ENCODE peak calls at places on chromosome 10, in eight cellular contexts. One of them, this sample, is unnamed.

GRCh38 chr10:132856869-132857524 is 71.0 kb upstream of the NKX6-2 start:
- DNase-seq in cardiac fibroblast: no peak
- DNase-seq in SK-N-SH: no peak
- DNase-seq in body of pancreas: no peak
- DNase-seq in psoas muscle: no peak
- DNase-seq in osteoblast: no peak
- DNase-seq in fibroblast of lung: no peak
- DNase-seq in AG09309: no peak
- DNase-seq in this sample: no peak

GRCh38 chr10:24920907-24921881 is 31.2 kb downstream of the PRTFDC1 start:
- DNase-seq in cardiac fibroblast: peak; percentile 97
- DNase-seq in SK-N-SH: peak; percentile 4
- DNase-seq in body of pancreas: peak; percentile 70
- DNase-seq in psoas muscle: peak; percentile 50
- DNase-seq in osteoblast: peak; percentile 83
- DNase-seq in fibroblast of lung: peak; percentile 98
- DNase-seq in AG09309: peak; percentile 95
- DNase-seq in this sample: peak; percentile 85

GRCh38 chr10:47378606-47379444 is 5.3 kb downstream of the ZNF488 start:
- DNase-seq in cardiac fibroblast: no peak
- DNase-seq in SK-N-SH: peak; percentile 71
- DNase-seq in body of pancreas: no peak
- DNase-seq in psoas muscle: no peak
- DNase-seq in osteoblast: no peak
- DNase-seq in fibroblast of lung: no peak
- DNase-seq in AG09309: no peak
- DNase-seq in this sample: no peak

GRCh38 chr10:2619472-2619871 is 447.9 kb upstream of the PFKP start:
- DNase-seq in cardiac fibroblast: no peak
- DNase-seq in SK-N-SH: peak; percentile 67
- DNase-seq in body of pancreas: no peak
- DNase-seq in psoas muscle: no peak
- DNase-seq in osteoblast: no peak
- DNase-seq in fibroblast of lung: no peak
- DNase-seq in AG09309: no peak
- DNase-seq in this sample: no peak

GRCh38 chr10:33422779-33423520 is 88.5 kb upstream of the NRP1 start:
- DNase-seq in cardiac fibroblast: no peak
- DNase-seq in SK-N-SH: no peak
- DNase-seq in body of pancreas: peak; percentile 93
- DNase-seq in psoas muscle: no peak
- DNase-seq in osteoblast: no peak
- DNase-seq in fibroblast of lung: peak; percentile 29
- DNase-seq in AG09309: no peak
- DNase-seq in this sample: no peak

GRCh38 chr10:53209941-53210611 is 437.5 kb upstream of the MBL2 start:
- DNase-seq in cardiac fibroblast: peak; percentile 16
- DNase-seq in SK-N-SH: peak; percentile 27
- DNase-seq in body of pancreas: no peak
- DNase-seq in psoas muscle: no peak
- DNase-seq in osteoblast: no peak
- DNase-seq in fibroblast of lung: peak; percentile 42
- DNase-seq in AG09309: no peak
- DNase-seq in this sample: peak; percentile 7

GRCh38 chr10:124465003-124465776 is 3.6 kb downstream of the LHPP start:
- DNase-seq in cardiac fibroblast: no peak
- DNase-seq in SK-N-SH: no peak
- DNase-seq in body of pancreas: no peak
- DNase-seq in psoas muscle: no peak
- DNase-seq in osteoblast: peak; percentile 73
- DNase-seq in fibroblast of lung: no peak
- DNase-seq in AG09309: no peak
- DNase-seq in this sample: no peak

GRCh38 chr10:4763960-4764428 is 62.0 kb upstream of the AKR1E2 start:
- DNase-seq in cardiac fibroblast: peak; percentile 87
- DNase-seq in SK-N-SH: no peak
- DNase-seq in body of pancreas: no peak
- DNase-seq in psoas muscle: no peak
- DNase-seq in osteoblast: no peak
- DNase-seq in fibroblast of lung: peak; percentile 84
- DNase-seq in AG09309: peak; percentile 77
- DNase-seq in this sample: peak; percentile 43

GRCh38 chr10:122590158-122590557 is 29.6 kb downstream of the DMBT1 start:
- DNase-seq in cardiac fibroblast: peak; percentile 9
- DNase-seq in SK-N-SH: no peak
- DNase-seq in body of pancreas: no peak
- DNase-seq in psoas muscle: no peak
- DNase-seq in osteoblast: no peak
- DNase-seq in fibroblast of lung: no peak
- DNase-seq in AG09309: no peak
- DNase-seq in this sample: no peak

GRCh38 chr10:92082583-92083280 is 159.2 kb downstream of the BTAF1 start:
- DNase-seq in cardiac fibroblast: no peak
- DNase-seq in SK-N-SH: no peak
- DNase-seq in body of pancreas: no peak
- DNase-seq in psoas muscle: no peak
- DNase-seq in osteoblast: no peak
- DNase-seq in fibroblast of lung: peak; percentile 33
- DNase-seq in AG09309: no peak
- DNase-seq in this sample: no peak

GRCh38 chr10:132402781-132403241 is 5.8 kb downstream of the PWWP2B start:
- DNase-seq in cardiac fibroblast: no peak
- DNase-seq in SK-N-SH: peak; percentile 40
- DNase-seq in body of pancreas: no peak
- DNase-seq in psoas muscle: peak; percentile 7
- DNase-seq in osteoblast: peak; percentile 78
- DNase-seq in fibroblast of lung: no peak
- DNase-seq in AG09309: no peak
- DNase-seq in this sample: no peak

GRCh38 chr10:96410296-96410695 is 51.5 kb upstream of the OPALIN start:
- DNase-seq in cardiac fibroblast: no peak
- DNase-seq in SK-N-SH: no peak
- DNase-seq in body of pancreas: no peak
- DNase-seq in psoas muscle: no peak
- DNase-seq in osteoblast: no peak
- DNase-seq in fibroblast of lung: no peak
- DNase-seq in AG09309: no peak
- DNase-seq in this sample: no peak

GRCh38 chr10:96415150-96415895 is 56.5 kb upstream of the OPALIN start:
- DNase-seq in cardiac fibroblast: no peak
- DNase-seq in SK-N-SH: no peak
- DNase-seq in body of pancreas: no peak
- DNase-seq in psoas muscle: no peak
- DNase-seq in osteoblast: no peak
- DNase-seq in fibroblast of lung: no peak
- DNase-seq in AG09309: no peak
- DNase-seq in this sample: no peak

GRCh38 chr10:96414303-96414702 is 55.5 kb upstream of the OPALIN start:
- DNase-seq in cardiac fibroblast: no peak
- DNase-seq in SK-N-SH: no peak
- DNase-seq in body of pancreas: no peak
- DNase-seq in psoas muscle: no peak
- DNase-seq in osteoblast: no peak
- DNase-seq in fibroblast of lung: no peak
- DNase-seq in AG09309: no peak
- DNase-seq in this sample: no peak

GRCh38 chr10:96415896-96416554 is 57.2 kb upstream of the OPALIN start:
- DNase-seq in cardiac fibroblast: no peak
- DNase-seq in SK-N-SH: no peak
- DNase-seq in body of pancreas: no peak
- DNase-seq in psoas muscle: no peak
- DNase-seq in osteoblast: no peak
- DNase-seq in fibroblast of lung: no peak
- DNase-seq in AG09309: no peak
- DNase-seq in this sample: no peak

DNA sequence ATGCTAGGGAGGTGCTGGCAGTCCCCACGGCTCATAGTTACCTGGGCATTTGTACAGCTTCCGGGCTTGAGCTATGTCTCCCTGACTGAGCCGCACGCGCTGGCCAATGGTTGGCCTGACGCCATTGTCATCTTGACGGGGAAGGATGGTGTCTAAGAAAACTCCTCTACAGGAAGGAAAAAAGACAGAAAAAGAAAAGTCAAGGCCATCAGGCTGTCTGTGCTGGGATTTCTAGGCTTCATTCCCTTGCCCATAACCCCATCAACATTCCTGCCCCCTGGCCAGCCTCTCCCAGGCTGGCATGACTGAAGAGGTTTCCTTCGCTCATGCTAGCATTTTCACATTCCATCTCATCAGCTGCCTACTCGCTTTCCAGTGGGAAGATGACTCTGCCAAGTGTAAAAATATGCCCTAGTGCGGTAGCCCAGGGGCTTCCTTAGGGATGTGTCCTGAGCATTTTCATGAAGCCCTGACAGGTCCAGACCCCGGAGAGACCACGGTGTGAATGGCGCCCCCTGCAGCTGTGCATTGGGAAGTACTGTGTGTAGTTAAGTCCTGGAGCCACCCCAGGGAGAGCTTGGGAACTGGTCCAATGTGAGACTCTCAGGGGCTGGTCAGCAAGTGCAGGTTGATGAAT is 54.5 kb upstream of the OPALIN start:
- DNase-seq in cardiac fibroblast: no peak
- DNase-seq in SK-N-SH: no peak
- DNase-seq in body of pancreas: no peak
- DNase-seq in psoas muscle: peak; percentile 26
- DNase-seq in osteoblast: no peak
- DNase-seq in fibroblast of lung: no peak
- DNase-seq in AG09309: no peak
- DNase-seq in this sample: no peak
- TF ChIP-seq CTCF in cardiac fibroblast: no peak
- TF ChIP-seq CTCF in SK-N-SH: peak; percentile 26
- TF ChIP-seq CTCF in body of pancreas: no peak
- TF ChIP-seq CTCF in psoas muscle: peak; percentile 15
- TF ChIP-seq CTCF in osteoblast: peak; percentile 10
- TF ChIP-seq CTCF in fibroblast of lung: no peak
- TF ChIP-seq CTCF in AG09309: peak; percentile 21
- TF ChIP-seq CTCF in this sample: peak; percentile 42

DNA sequence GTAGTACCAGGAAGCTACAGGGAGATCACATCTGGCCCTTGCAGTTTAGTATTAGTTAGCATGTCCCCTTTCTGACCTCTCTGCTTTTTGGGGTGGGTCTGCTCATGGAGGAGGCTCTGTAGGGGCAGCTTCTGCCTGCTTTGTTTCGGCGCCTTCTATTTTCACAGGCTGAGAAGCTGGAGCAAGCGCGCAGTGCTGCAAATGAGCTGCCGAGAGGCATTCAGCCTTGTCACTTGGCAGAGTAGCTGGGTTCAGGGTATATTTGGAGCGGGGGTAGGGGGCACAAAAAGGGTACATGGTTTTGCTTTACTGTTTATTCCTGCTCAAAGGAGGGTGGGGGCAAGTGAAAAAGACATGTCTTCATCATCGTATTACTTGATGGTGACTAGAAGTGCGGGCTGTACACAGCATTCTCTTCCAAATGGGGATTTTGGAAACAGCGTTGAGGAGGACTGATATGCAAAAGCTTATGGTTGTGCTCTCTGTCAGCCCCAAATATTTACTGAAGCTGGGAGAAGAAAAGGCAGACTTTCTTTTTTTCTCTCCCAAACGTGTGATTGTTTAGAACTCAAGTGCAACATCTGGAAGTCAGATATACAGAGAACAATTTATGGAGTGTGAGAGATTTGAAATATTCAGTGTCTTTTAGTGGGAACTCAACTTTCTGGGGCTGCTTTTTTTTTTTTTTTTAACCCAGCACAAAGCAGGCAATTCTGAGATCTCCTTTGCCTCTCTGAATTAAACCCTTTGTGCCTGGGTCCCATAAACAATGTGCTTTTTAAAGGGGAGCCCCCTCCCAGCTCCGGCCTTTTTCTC is 146.5 kb downstream of the CELF2 start:
- DNase-seq in cardiac fibroblast: no peak
- DNase-seq in SK-N-SH: no peak
- DNase-seq in body of pancreas: no peak
- DNase-seq in psoas muscle: no peak
- DNase-seq in osteoblast: no peak
- DNase-seq in fibroblast of lung: no peak
- DNase-seq in AG09309: no peak
- DNase-seq in this sample: no peak
- H3K4me3 ChIP-seq in cardiac fibroblast: no peak overlapping the region
- H3K4me3 ChIP-seq in SK-N-SH: no peak overlapping the region
- H3K4me3 ChIP-seq in body of pancreas: no peak overlapping the region
- H3K4me3 ChIP-seq in psoas muscle: peak overlapping the region; percentile 64
- H3K4me3 ChIP-seq in osteoblast: no peak overlapping the region
- H3K4me3 ChIP-seq in fibroblast of lung: peak overlapping the region; percentile 69
- H3K4me3 ChIP-seq in AG09309: no peak overlapping the region
- H3K4me3 ChIP-seq in this sample: no peak overlapping the region

GRCh38 chr10:79183468-79183865 is 114.7 kb downstream of the ZMIZ1 start:
- DNase-seq in cardiac fibroblast: no peak
- DNase-seq in SK-N-SH: no peak
- DNase-seq in body of pancreas: no peak
- DNase-seq in psoas muscle: no peak
- DNase-seq in osteoblast: no peak
- DNase-seq in fibroblast of lung: no peak
- DNase-seq in AG09309: no peak
- DNase-seq in this sample: no peak
- TF ChIP-seq CTCF in cardiac fibroblast: no peak
- TF ChIP-seq CTCF in SK-N-SH: no peak
- TF ChIP-seq CTCF in body of pancreas: no peak
- TF ChIP-seq CTCF in psoas muscle: no peak
- TF ChIP-seq CTCF in osteoblast: no peak
- TF ChIP-seq CTCF in fibroblast of lung: no peak
- TF ChIP-seq CTCF in AG09309: no peak
- TF ChIP-seq CTCF in this sample: no peak

DNA sequence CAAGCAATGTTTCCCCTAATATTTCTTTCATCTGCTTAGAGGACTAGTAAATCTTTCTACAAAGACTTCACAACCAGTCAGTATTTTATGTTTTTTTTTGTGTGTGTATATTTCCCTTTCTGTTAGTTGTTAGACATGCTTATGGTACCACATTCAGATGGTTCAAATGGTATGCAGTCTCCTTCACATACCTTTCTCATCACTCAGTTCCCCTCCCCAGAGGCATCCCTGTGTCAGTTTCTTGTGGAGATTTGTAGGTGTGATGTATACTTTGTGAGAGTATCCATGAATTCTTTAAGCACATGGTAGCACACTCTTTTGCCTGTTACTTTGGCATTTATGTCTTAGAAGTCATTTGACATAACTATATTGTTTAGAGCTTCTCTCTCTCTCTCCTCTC is 4.4 kb downstream of the ZNF485 start:
- DNase-seq in cardiac fibroblast: peak; percentile 79
- DNase-seq in SK-N-SH: no peak
- DNase-seq in body of pancreas: no peak
- DNase-seq in psoas muscle: no peak
- DNase-seq in osteoblast: no peak
- DNase-seq in fibroblast of lung: no peak
- DNase-seq in AG09309: no peak
- DNase-seq in this sample: no peak
- H3K4me3 ChIP-seq in cardiac fibroblast: no peak overlapping the region
- H3K4me3 ChIP-seq in SK-N-SH: no peak overlapping the region
- H3K4me3 ChIP-seq in body of pancreas: no peak overlapping the region
- H3K4me3 ChIP-seq in psoas muscle: no peak overlapping the region
- H3K4me3 ChIP-seq in osteoblast: no peak overlapping the region
- H3K4me3 ChIP-seq in fibroblast of lung: no peak overlapping the region
- H3K4me3 ChIP-seq in AG09309: no peak overlapping the region
- H3K4me3 ChIP-seq in this sample: no peak overlapping the region

GRCh38 chr10:69636626-69637550 is 6.8 kb downstream of the FAM241B start:
- DNase-seq in cardiac fibroblast: peak; percentile 14
- DNase-seq in SK-N-SH: no peak
- DNase-seq in body of pancreas: peak; percentile 40
- DNase-seq in psoas muscle: no peak
- DNase-seq in osteoblast: peak; percentile 89
- DNase-seq in fibroblast of lung: no peak
- DNase-seq in AG09309: no peak
- DNase-seq in this sample: no peak
- TF ChIP-seq CTCF in cardiac fibroblast: peak; percentile 21
- TF ChIP-seq CTCF in SK-N-SH: peak; percentile 36
- TF ChIP-seq CTCF in body of pancreas: peak; percentile 34
- TF ChIP-seq CTCF in psoas muscle: no peak
- TF ChIP-seq CTCF in osteoblast: peak; percentile 31
- TF ChIP-seq CTCF in fibroblast of lung: no peak
- TF ChIP-seq CTCF in AG09309: peak; percentile 39
- TF ChIP-seq CTCF in this sample: peak; percentile 65

This sample was measured in epithelial cell of proximal tubule.